ENCODE peak calls at places on chromosomes 4 and X, in five cellular contexts. J, I, C, S and T are unnamed samples.

GRCh38 chr4:14368391-14368790 is 633.9 kb upstream of the CPEB2 start:
- DNase-seq in J (no peak), I (no peak), C (no peak), S (no peak), T (no peak)

GRCh38 chrX:19814778-19815177 is 72.6 kb downstream of the SH3KBP1 start:
- DNase-seq in J (no peak), I (no peak), C (no peak), S (no peak), T (no peak)

GRCh38 chr4:120001850-120002249 is 64.8 kb downstream of the MAD2L1 start:
- DNase-seq in J (no peak), I (no peak), C (no peak), S (no peak), T (no peak)

GRCh38 chrX:40539214-40540142 is 41.3 kb upstream of the ATP6AP2 start:
- DNase-seq in J (peak), I (no peak), C (peak), S (peak), T (peak)

GRCh38 chrX:12447448-12448154 is 309.3 kb downstream of the FRMPD4 start:
- DNase-seq in J (peak), I (no peak), C (peak), S (no peak), T (no peak)

GRCh38 chrX:54808109-54808604 is 612 bp downstream of the MAGED2 start:
- DNase-seq in J (peak), I (peak), C (peak), S (peak), T (no peak)

GRCh38 chr4:94466923-94467322 is 15.2 kb downstream of the PDLIM5 start:
- DNase-seq in J (no peak), I (no peak), C (no peak), S (no peak), T (no peak)

GRCh38 chr4:70613893-70614572 is 14.5 kb upstream of the ENAM start:
- DNase-seq in J (no peak), I (no peak), C (peak), S (no peak), T (peak)

GRCh38 chr4:113222431-113222979 is 173.1 kb downstream of the ANK2 start:
- DNase-seq in J (no peak), I (no peak), C (peak), S (no peak), T (no peak)

GRCh38 chr4:52298444-52298843 is 247.3 kb downstream of the SPATA18 start:
- DNase-seq in J (no peak), I (no peak), C (peak), S (no peak), T (no peak)

GRCh38 chrX:120672389-120672788 is 42.5 kb upstream of the C1GALT1C1 start:
- DNase-seq in J (peak), I (no peak), C (peak), S (no peak), T (no peak)

GRCh38 chrX:28542791-28543190 is 44.5 kb upstream of the IL1RAPL1 start:
- DNase-seq in J (no peak), I (no peak), C (no peak), S (no peak), T (no peak)

GRCh38 chr4:1099684-1100335 is 13.6 kb downstream of the RNF212 start:
- DNase-seq in J (peak), I (peak), C (no peak), S (peak), T (no peak)

GRCh38 chrX:34467437-34467836 is 189.6 kb downstream of the TMEM47 start:
- DNase-seq in J (no peak), I (no peak), C (no peak), S (no peak), T (no peak)
- H2AFZ ChIP-seq in J (no peak), I (no peak), C (no peak), S (no peak), T (no peak)

DNA sequence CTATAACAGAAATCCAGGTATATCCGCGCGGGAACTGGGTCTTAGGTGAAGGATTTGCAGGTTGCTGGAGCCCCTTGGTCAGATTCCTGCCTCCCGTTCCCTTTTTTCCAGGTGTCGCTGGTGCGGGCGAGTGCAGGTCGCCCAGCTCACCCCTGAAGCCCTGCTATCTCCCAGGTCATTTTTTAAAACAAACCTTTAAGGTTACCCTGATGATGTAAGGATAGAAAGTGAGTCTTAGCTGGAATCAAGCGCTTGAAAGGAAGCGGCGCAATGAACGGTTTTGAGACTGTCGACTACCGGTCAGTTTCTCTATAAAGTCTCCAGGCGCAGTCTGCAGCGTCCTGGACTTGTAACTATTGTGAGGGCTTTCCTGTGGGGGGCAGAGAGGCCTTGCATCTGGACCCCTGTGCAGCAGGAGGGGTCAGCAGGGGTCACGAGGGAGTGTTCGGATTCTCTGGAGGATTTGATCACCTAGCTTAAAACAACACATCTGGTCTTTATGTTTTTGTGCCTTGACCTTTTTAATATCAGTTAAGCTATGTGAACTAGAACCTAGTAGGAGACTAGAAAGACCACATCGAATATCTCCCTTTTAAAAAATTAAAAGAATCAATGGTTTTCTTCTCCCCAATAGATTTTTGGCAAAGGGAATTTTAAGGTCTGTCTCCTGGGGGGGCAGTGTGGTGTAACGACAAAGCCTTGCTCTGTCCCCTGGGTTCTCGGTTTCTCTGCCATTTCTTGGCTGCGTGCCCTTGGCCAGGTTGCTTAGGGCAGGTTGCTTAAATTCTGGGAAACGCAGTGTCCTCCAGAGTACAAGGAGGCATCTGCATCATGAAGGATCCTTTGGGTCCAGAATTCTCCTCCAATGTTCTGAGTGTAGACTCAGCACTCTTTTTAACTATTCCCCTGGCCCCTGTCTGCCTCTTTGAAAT is 1.7 kb downstream of the KIT start:
- DNase-seq in J (peak), I (peak), C (no peak), S (no peak), T (no peak)
- H2AFZ ChIP-seq in J (peak), I (peak), C (peak), S (no peak), T (no peak)

DNA sequence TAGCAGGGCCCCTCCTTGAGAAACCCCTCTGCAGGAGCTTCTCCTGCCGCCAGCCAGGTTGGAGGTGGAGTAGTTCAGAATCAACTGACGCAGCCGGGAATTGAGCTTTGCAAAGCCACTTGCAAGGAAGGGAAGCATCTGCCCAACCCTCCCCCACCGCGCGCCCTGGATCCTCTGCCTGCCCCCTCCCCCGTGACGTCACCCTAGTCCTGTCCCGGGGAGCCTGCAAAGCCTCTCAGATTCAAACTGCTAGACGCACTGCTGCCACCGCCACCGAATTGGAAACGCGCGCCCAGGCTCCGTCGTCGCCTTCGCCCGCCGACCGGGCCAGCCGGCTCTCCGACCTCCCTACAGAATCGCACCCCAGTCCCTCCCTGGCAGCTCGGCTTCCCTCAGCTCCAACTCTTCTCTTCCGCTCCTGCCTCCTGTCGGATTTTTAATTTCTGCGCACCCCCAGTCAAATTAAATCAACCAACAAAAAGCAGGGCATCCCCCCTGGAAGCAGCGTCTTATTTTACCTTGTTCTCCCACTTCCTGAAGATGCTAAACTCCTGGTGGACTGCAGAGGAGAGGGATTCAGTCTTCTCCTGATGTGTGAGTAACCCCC is 3.8 kb downstream of the SLITRK2 start:
- DNase-seq in J (peak), I (no peak), C (no peak), S (peak), T (no peak)
- H2AFZ ChIP-seq in J (no peak), I (no peak), C (no peak), S (no peak), T (no peak)

DNA sequence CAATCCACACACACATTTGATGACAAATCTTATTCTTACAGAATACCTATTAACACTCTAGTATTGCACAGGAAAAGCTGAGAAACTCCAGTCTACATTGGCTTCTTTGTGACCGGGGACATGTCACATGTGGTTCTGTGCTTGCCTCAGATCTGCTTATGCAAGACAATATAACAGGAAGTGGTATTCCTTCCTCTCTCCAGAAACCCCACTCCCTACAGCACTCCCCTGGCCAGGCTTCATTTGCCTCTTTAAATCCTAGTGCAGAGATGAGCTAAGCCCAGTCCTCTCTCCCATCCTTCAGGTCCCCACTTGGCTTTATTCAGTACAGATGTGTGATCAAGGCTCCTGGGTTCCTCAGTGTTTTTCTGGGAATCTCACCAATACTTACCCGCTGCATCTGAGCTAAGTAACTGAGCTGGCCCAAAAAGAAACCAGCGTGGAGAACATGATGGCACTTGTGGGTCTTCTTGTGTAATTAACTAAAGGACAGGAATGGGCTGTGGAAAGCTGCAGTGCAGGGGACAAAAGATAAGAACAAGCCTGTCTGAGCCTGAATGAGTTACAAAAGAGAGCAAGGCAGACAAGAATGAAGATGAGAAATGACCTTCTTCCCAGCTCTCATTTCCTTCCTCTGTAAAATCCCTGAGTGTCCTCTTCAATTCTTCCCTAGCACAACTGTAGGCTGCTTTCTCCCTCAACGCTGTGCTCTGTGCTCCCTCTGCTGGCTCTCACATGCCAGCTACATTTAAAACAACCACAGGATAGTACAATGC is 105.6 kb downstream of the HNRNPD start:
- DNase-seq in J (peak), I (peak), C (peak), S (peak), T (peak)
- H2AFZ ChIP-seq in J (no peak), I (no peak), C (peak), S (peak), T (peak)

DNA sequence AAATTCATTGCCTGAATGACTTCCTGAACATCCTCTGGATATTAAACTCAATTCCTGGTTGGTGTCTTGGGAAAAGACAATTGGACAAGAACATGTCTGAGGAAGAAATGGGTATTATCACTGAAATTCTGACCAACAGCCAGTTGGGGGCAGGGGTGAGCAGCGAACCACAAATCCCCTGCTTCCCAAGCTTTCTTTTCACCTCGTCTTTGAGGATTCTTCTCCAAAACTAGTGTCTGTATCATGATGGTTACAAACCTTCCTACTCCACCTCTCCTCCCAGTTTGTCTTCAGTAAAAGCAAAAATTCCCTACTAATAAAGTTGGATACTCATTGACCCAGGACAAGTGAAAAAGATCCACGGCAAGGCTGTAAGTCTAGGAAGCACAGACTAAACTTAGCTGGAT is 48.3 kb upstream of the WDR1 start:
- DNase-seq in J (peak), I (peak), C (peak), S (peak), T (no peak)
- H2AFZ ChIP-seq in J (no peak), I (no peak), C (peak), S (no peak), T (no peak)

GRCh38 chr4:47954245-47954644 is 39.9 kb upstream of the NFXL1 start:
- DNase-seq in J (no peak), I (no peak), C (no peak), S (no peak), T (no peak)
- H2AFZ ChIP-seq in J (no peak), I (no peak), C (no peak), S (no peak), T (no peak)